ENCODE peak calls at places on chromosomes 4 and X, in five cellular contexts. A is tibial artery, J is IMR-90, N is ovary, I is Caco-2. T is an unnamed sample. For H3K4me1, the result is how much of the 10 kb centered on the place peaks cover.

GRCh38 chr4:126850286-126850685 is 782.5 kb upstream of the INTU start:
- DNase-seq in N (no peak), A (no peak), I (no peak), J (peak), T (no peak)

GRCh38 chr4:108851346-108851745 is 88.5 kb upstream of the ETNPPL start:
- DNase-seq in I (no peak), N (no peak), A (no peak), J (peak), T (no peak)

GRCh38 chr4:15376145-15376544 is 51.7 kb upstream of the C1QTNF7 start:
- DNase-seq in J (no peak), N (no peak), I (no peak), A (no peak), T (no peak)

GRCh38 chr4:64799751-64800150 is 390.5 kb upstream of the TECRL start:
- DNase-seq in I (no peak), A (no peak), J (no peak), N (no peak), T (peak)

GRCh38 chr4:49516796-49517195 is 530.7 kb downstream of the CWH43 start:
- DNase-seq in I (no peak), A (no peak), J (no peak), N (no peak), T (peak)

GRCh38 chr4:83282049-83282535 is 2.5 kb downstream of the COQ2 start:
- DNase-seq in I (peak), A (no peak), N (no peak), J (peak), T (peak)

GRCh38 chr4:176539785-176540175 is 220.0 kb downstream of the SPCS3 start:
- DNase-seq in I (no peak), A (no peak), N (no peak), J (peak), T (no peak)

GRCh38 chr4:42673084-42673429 is 16.2 kb upstream of the ATP8A1 start:
- DNase-seq in A (peak), I (no peak), J (no peak), N (no peak), T (no peak)

GRCh38 chrX:100731441-100732281 is at the start of gene SYTL4:
- DNase-seq in J (no peak), I (peak), N (peak), A (peak), T (peak)

GRCh38 chr4:130359537-130359936 is 1263.6 kb downstream of the C4orf33 start:
- DNase-seq in N (no peak), I (no peak), A (no peak), J (peak), T (peak)

GRCh38 chrX:103012945-103013344 is 51.0 kb downstream of the BEX1 start:
- DNase-seq in N (no peak), J (no peak), A (no peak), I (no peak), T (no peak)

GRCh38 chr4:90095000-90095399 is 32.2 kb upstream of the CCSER1 start:
- DNase-seq in I (no peak), N (no peak), J (no peak), A (no peak), T (peak)

GRCh38 chrX:146264763-146265375 is 447.2 kb downstream of the SLITRK2 start:
- DNase-seq in J (no peak), A (no peak), N (no peak), I (no peak), T (no peak)

GRCh38 chr4:3434891-3435683 is 6.7 kb upstream of the HGFAC start:
- DNase-seq in N (peak), A (no peak), J (no peak), I (no peak), T (peak)

GRCh38 chr4:8394806-8395205 is 45.7 kb downstream of the ACOX3 start:
- DNase-seq in N (no peak), I (no peak), J (no peak), A (no peak), T (no peak)

GRCh38 chr4:8394125-8394524 is 46.4 kb downstream of the ACOX3 start:
- DNase-seq in A (peak), J (peak), N (peak), I (no peak), T (peak)

GRCh38 chr4:8392591-8393190 is 47.8 kb downstream of the ACOX3 start:
- DNase-seq in J (peak), I (peak), N (no peak), A (no peak), T (no peak)

GRCh38 chr4:8391972-8392371 is 48.6 kb downstream of the ACOX3 start:
- DNase-seq in J (peak), A (peak), N (peak), I (no peak), T (no peak)

GRCh38 chr4:8393593-8394038 is 46.9 kb downstream of the ACOX3 start:
- DNase-seq in A (peak), J (peak), I (no peak), N (peak), T (peak)
- H3K4me1 ChIP-seq in A (under half), J (under half), I (under half), N (under half), T (under half)

DNA sequence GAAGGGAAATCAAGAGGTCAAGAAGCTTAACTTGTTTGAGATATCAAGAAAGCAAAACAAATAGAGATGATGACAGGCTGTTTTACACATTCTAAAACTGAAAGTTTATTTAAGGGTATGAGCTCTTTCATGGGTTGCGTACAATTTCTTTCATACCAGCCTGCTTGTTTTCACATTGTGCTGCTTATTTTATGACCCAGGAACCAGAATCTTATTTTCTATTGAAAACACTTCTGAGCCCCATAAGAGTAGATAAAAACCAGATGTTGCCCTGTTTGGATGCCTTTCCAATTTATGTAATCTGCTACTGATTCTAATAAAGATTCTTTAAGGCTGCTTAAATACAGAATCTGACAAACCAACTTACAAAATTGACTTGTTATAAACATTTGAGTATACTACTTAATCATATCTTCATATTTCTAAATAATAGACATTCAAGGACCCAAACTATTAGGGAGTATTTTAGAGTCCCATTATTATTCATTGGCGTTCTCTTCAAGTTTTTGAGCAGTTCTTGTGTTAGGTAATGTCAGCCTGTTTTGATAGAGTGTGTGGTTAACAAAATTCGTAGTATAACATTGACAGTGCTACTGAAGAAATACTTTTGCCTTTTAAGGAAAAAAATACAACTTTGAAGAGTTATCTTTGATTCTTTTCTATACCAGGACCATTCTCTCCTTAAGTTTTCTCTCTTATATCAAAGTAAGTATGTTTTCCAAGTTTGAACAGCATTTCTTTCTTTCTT is 74.4 kb downstream of the PDLIM5 start:
- DNase-seq in J (peak), I (no peak), N (no peak), A (no peak), T (no peak)
- H3K4me1 ChIP-seq in J (under half), I (under half), N (under half), A (under half), T (under half)

GRCh38 chrX:13692771-13693231 is 3.9 kb downstream of the RAB9A start:
- DNase-seq in J (no peak), I (no peak), N (no peak), A (no peak), T (no peak)

GRCh38 chrX:13691845-13692334 is 3.0 kb downstream of the RAB9A start:
- DNase-seq in A (no peak), N (no peak), J (no peak), I (no peak), T (no peak)

GRCh38 chrX:13694983-13695382 is 6.1 kb downstream of the RAB9A start:
- DNase-seq in I (no peak), A (no peak), N (no peak), J (no peak), T (no peak)

GRCh38 chrX:13694359-13694758 is 5.4 kb downstream of the RAB9A start:
- DNase-seq in J (no peak), A (no peak), I (no peak), N (no peak), T (no peak)

GRCh38 chrX:13693341-13693871 is 4.5 kb downstream of the RAB9A start:
- DNase-seq in A (no peak), I (no peak), J (no peak), N (no peak), T (no peak)
- H3K4me1 ChIP-seq in A (under half), I (under half), J (under half), N (under half), T (under half)

GRCh38 chr4:158801677-158802076 is 32.9 kb downstream of the FNIP2 start:
- DNase-seq in I (no peak), A (no peak), J (no peak), N (no peak), T (no peak)

GRCh38 chr4:158801066-158801465 is 32.2 kb downstream of the FNIP2 start:
- DNase-seq in N (no peak), A (no peak), I (no peak), J (no peak), T (no peak)

GRCh38 chr4:158799013-158799770 is 30.4 kb downstream of the FNIP2 start:
- DNase-seq in I (peak), A (no peak), N (no peak), J (no peak), T (no peak)

GRCh38 chr4:158798062-158798461 is 29.2 kb downstream of the FNIP2 start:
- DNase-seq in A (no peak), J (no peak), I (no peak), N (no peak), T (no peak)

GRCh38 chr4:158799856-158800255 is 31.0 kb downstream of the FNIP2 start:
- DNase-seq in J (no peak), N (no peak), I (peak), A (no peak), T (no peak)
- H3K4me1 ChIP-seq in J (under half), N (under half), I (under half), A (under half), T (under half)

T was measured in neural progenitor cell.